ENCODE peak calls at places on chromosomes 11 and 22, in four cellular contexts. F, N, U and P are unnamed samples.

GRCh38 chr11:112659185-112659584 is 302.0 kb upstream of the NCAM1 start:
- DNase-seq in F (no peak), N (no peak), U (no peak), P (no peak)

GRCh38 chr11:114774599-114775365 is 96.5 kb downstream of the NXPE2 start:
- DNase-seq in F (no peak), N (no peak), U (peak), P (peak)

GRCh38 chr22:46093796-46094195 is 56.5 kb upstream of the PPARA start:
- DNase-seq in F (no peak), N (no peak), U (no peak), P (no peak)

GRCh38 chr22:28379075-28379806 is 300.4 kb downstream of the TTC28 start:
- DNase-seq in F (no peak), N (no peak), U (no peak), P (no peak)

GRCh38 chr11:71420455-71421241 is 27.5 kb downstream of the DHCR7 start:
- DNase-seq in F (peak), N (no peak), U (peak), P (peak)

GRCh38 chr11:8342821-8343681 is 79.4 kb upstream of the LMO1 start:
- DNase-seq in F (no peak), N (no peak), U (no peak), P (no peak)

GRCh38 chr22:17903564-17904295 is 120.6 kb downstream of the MICAL3 start:
- DNase-seq in F (no peak), N (no peak), U (no peak), P (no peak)

GRCh38 chr11:66020618-66021357 is 5.5 kb downstream of the CATSPER1 start:
- DNase-seq in F (peak), N (peak), U (no peak), P (no peak)

GRCh38 chr22:19931514-19931913 is 10.1 kb upstream of the COMT start:
- DNase-seq in F (no peak), N (peak), U (no peak), P (no peak)

GRCh38 chr11:15901046-15901445 is 455.3 kb downstream of the SOX6 start:
- DNase-seq in F (no peak), N (no peak), U (no peak), P (peak)

GRCh38 chr11:100863080-100863581 is 176.0 kb downstream of the ARHGAP42 start:
- DNase-seq in F (no peak), N (no peak), U (no peak), P (no peak)

GRCh38 chr22:22599248-22599647 is 40.2 kb upstream of the PRAME start:
- DNase-seq in F (no peak), N (no peak), U (no peak), P (no peak)

GRCh38 chr11:65778431-65778900 is 2.3 kb downstream of the AP5B1 start:
- DNase-seq in F (no peak), N (peak), U (no peak), P (no peak)

GRCh38 chr11:73262851-73263495 is 9.2 kb upstream of the P2RY6 start:
- DNase-seq in F (no peak), N (no peak), U (no peak), P (no peak)

GRCh38 chr11:14075118-14075601 is 112.6 kb downstream of the SPON1 start:
- DNase-seq in F (no peak), N (no peak), U (no peak), P (no peak)

GRCh38 chr22:37545703-37546435 is 14.4 kb upstream of the CDC42EP1 start:
- DNase-seq in F (peak), N (peak), U (peak), P (peak)

GRCh38 chr11:118908931-118909618 is 16.7 kb downstream of the BCL9L start:
- DNase-seq in F (no peak), N (peak), U (no peak), P (no peak)

GRCh38 chr22:30747493-30747892 is 52.8 kb downstream of the OSBP2 start:
- DNase-seq in F (no peak), N (no peak), U (no peak), P (no peak)

GRCh38 chr22:27597703-27598444 is 203.7 kb downstream of the MN1 start:
- DNase-seq in F (no peak), N (no peak), U (no peak), P (no peak)

GRCh38 chr11:118895093-118896039 is 11.7 kb downstream of the CXCR5 start:
- DNase-seq in F (no peak), N (no peak), U (no peak), P (no peak)

GRCh38 chr11:20597137-20597923 is 2.1 kb upstream of the SLC6A5 start:
- DNase-seq in F (no peak), N (no peak), U (no peak), P (no peak)

GRCh38 chr11:78025378-78025777 is 2.3 kb upstream of the KCTD14 start:
- DNase-seq in F (no peak), N (no peak), U (no peak), P (no peak)

GRCh38 chr11:36041988-36042606 is 98.2 kb downstream of the LDLRAD3 start:
- DNase-seq in F (no peak), N (no peak), U (no peak), P (no peak)

GRCh38 chr11:131628739-131629138 is 258.3 kb downstream of the NTM start:
- DNase-seq in F (no peak), N (no peak), U (no peak), P (no peak)

GRCh38 chr22:36301384-36301828 is 48.5 kb downstream of the APOL1 start:
- DNase-seq in F (peak), N (peak), U (peak), P (peak)

GRCh38 chr22:45510376-45511232 is 7.9 kb downstream of the FBLN1 start:
- DNase-seq in F (no peak), N (no peak), U (no peak), P (no peak)

GRCh38 chr11:64916040-64916847 is 765 bp downstream of the ATG2A start:
- DNase-seq in F (peak), N (peak), U (peak), P (no peak)

GRCh38 chr22:35205141-35205775 is 52.0 kb upstream of the HMGXB4 start:
- DNase-seq in F (no peak), N (no peak), U (no peak), P (no peak)

GRCh38 chr11:66259976-66260375 is 8.5 kb upstream of the RAB1B start:
- DNase-seq in F (no peak), N (no peak), U (no peak), P (no peak)

GRCh38 chr22:30009478-30009877 is 70.8 kb upstream of the HORMAD2 start:
- DNase-seq in F (no peak), N (no peak), U (no peak), P (no peak)

GRCh38 chr22:19645391-19645790 is 68.9 kb upstream of the SEPTIN5 start:
- DNase-seq in F (no peak), N (peak), U (no peak), P (no peak)

GRCh38 chr22:39089928-39090327 is 7.1 kb upstream of the APOBEC3H start:
- DNase-seq in F (no peak), N (peak), U (no peak), P (no peak)

GRCh38 chr11:71370895-71371673 is 77.1 kb downstream of the DHCR7 start:
- DNase-seq in F (no peak), N (no peak), U (no peak), P (no peak)

GRCh38 chr22:29457730-29458129 is 19.3 kb downstream of the RFPL1 start:
- DNase-seq in F (no peak), N (peak), U (peak), P (no peak)